ENCODE peak calls at places on chromosome 10, in nine cellular contexts. L is GM23248, H is neural progenitor cell, S is PC-3, N is OCI-LY7, W is MM.1S, A is HCT116, E is GM23338, Q is SK-N-SH. U is an unnamed sample.

GRCh38 chr10:70328987-70329386 is 45.2 kb upstream of the NPFFR1 start:
- DNase-seq in A (no peak), E (no peak), S (peak), Q (no peak), H (no peak), N (no peak), L (peak), W (no peak), U (no peak)

GRCh38 chr10:86520871-86521619 is 547 bp downstream of the WAPL start:
- DNase-seq in E (peak), N (peak), A (peak), L (peak), S (peak), H (peak), W (peak), Q (peak), U (peak)

GRCh38 chr10:99676435-99676834 is 17.1 kb downstream of the ENTPD7 start:
- DNase-seq in N (no peak), A (no peak), W (no peak), H (no peak), S (no peak), E (no peak), Q (no peak), L (peak), U (no peak)

GRCh38 chr10:131429942-131430341 is 118.4 kb upstream of the TCERG1L start:
- DNase-seq in E (no peak), L (no peak), H (no peak), Q (peak), A (no peak), N (no peak), W (no peak), S (no peak), U (no peak)

GRCh38 chr10:48978318-48978717 is 38.7 kb upstream of the LRRC18 start:
- DNase-seq in E (no peak), S (no peak), N (no peak), A (no peak), H (no peak), W (no peak), L (no peak), Q (no peak), U (no peak)

GRCh38 chr10:79259834-79260233 is 87.4 kb upstream of the PPIF start:
- DNase-seq in N (no peak), H (no peak), A (no peak), W (peak), Q (no peak), L (no peak), S (no peak), E (no peak), U (no peak)

GRCh38 chr10:44564801-44565200 is 179.9 kb upstream of the CXCL12 start:
- DNase-seq in Q (no peak), H (no peak), W (no peak), A (no peak), N (no peak), L (no peak), E (no peak), S (no peak), U (no peak)

GRCh38 chr10:3048114-3049019 is 19.0 kb upstream of the PFKP start:
- DNase-seq in Q (no peak), N (no peak), E (no peak), S (no peak), A (no peak), H (peak), W (no peak), L (peak), U (no peak)

GRCh38 chr10:3924344-3924743 is 139.3 kb upstream of the KLF6 start:
- DNase-seq in A (no peak), L (peak), Q (no peak), N (no peak), W (no peak), H (no peak), E (no peak), S (peak), U (no peak)

GRCh38 chr10:8817303-8817702 is 762.8 kb downstream of the GATA3 start:
- DNase-seq in Q (peak), H (no peak), E (no peak), A (no peak), W (no peak), L (no peak), S (no peak), N (no peak), U (no peak)

GRCh38 chr10:79239275-79239779 is 107.9 kb upstream of the PPIF start:
- DNase-seq in H (peak), E (peak), S (peak), L (peak), A (no peak), N (no peak), Q (peak), W (no peak), U (peak)

GRCh38 chr10:133093291-133093690 is 5.6 kb downstream of the ADGRA1 start:
- DNase-seq in W (no peak), L (no peak), H (no peak), A (no peak), E (no peak), S (no peak), Q (no peak), N (no peak), U (no peak)

GRCh38 chr10:100907175-100907574 is 5.6 kb upstream of the SLF2 start:
- DNase-seq in N (no peak), Q (no peak), H (no peak), W (no peak), A (no peak), L (no peak), S (no peak), E (no peak), U (no peak)

GRCh38 chr10:7560519-7560918 is 106.2 kb downstream of the ITIH5 start:
- DNase-seq in W (no peak), H (no peak), L (peak), S (no peak), Q (no peak), E (no peak), N (no peak), A (no peak), U (no peak)

GRCh38 chr10:121158988-121159579 is 307.9 kb downstream of the WDR11 start:
- DNase-seq in E (no peak), L (no peak), Q (no peak), A (peak), W (no peak), N (no peak), H (no peak), S (peak), U (peak)

GRCh38 chr10:88853155-88853554 is 1.5 kb upstream of the ANKRD22 start:
- DNase-seq in H (no peak), A (no peak), Q (no peak), L (no peak), W (no peak), E (no peak), N (no peak), S (no peak), U (no peak)

GRCh38 chr10:30550967-30551815 is 78.4 kb downstream of the LYZL2 start:
- DNase-seq in N (no peak), A (no peak), S (no peak), L (no peak), H (no peak), W (no peak), E (no peak), Q (no peak), U (no peak)

GRCh38 chr10:70265032-70265689 is 18.6 kb downstream of the NPFFR1 start:
- DNase-seq in N (peak), W (peak), L (no peak), S (peak), H (peak), E (peak), Q (peak), A (peak), U (peak)

GRCh38 chr10:88489107-88489506 is 94.0 kb downstream of the RNLS start:
- DNase-seq in H (no peak), W (peak), L (no peak), N (no peak), Q (no peak), S (no peak), E (no peak), A (no peak), U (no peak)

GRCh38 chr10:113003032-113003431 is 53.0 kb downstream of the TCF7L2 start:
- DNase-seq in H (no peak), Q (no peak), E (no peak), L (no peak), N (no peak), A (no peak), S (no peak), W (no peak), U (no peak)

GRCh38 chr10:7117177-7117799 is 293.5 kb downstream of the SFMBT2 start:
- DNase-seq in W (no peak), L (no peak), S (no peak), H (no peak), A (no peak), E (no peak), N (no peak), Q (no peak), U (no peak)

GRCh38 chr10:26326874-26327273 is 110.3 kb downstream of the GAD2 start:
- DNase-seq in S (no peak), Q (no peak), E (no peak), N (no peak), L (no peak), A (no peak), H (no peak), W (no peak), U (no peak)

GRCh38 chr10:44965651-44966097 is 6.1 kb downstream of the RASSF4 start:
- DNase-seq in Q (no peak), W (no peak), L (no peak), E (no peak), A (no peak), N (no peak), S (no peak), H (no peak), U (no peak)

GRCh38 chr10:57692255-57692980 is 575.3 kb downstream of the IPMK start:
- DNase-seq in L (peak), A (no peak), N (no peak), H (no peak), E (peak), W (no peak), Q (no peak), S (peak), U (peak)

GRCh38 chr10:6053303-6053702 is 8.9 kb downstream of the IL2RA start:
- DNase-seq in S (no peak), Q (no peak), N (no peak), L (no peak), W (no peak), H (no peak), E (no peak), A (no peak), U (no peak)

GRCh38 chr10:6053816-6054581 is 8.2 kb downstream of the IL2RA start:
- DNase-seq in N (no peak), S (no peak), A (no peak), E (no peak), H (no peak), W (no peak), Q (no peak), L (no peak), U (peak)

GRCh38 chr10:6050801-6051445 is 11.2 kb downstream of the IL2RA start:
- DNase-seq in W (peak), N (peak), E (peak), L (peak), A (no peak), S (peak), Q (peak), H (no peak), U (peak)

GRCh38 chr10:6054884-6055283 is 7.3 kb downstream of the IL2RA start:
- DNase-seq in H (no peak), L (no peak), Q (no peak), W (no peak), A (no peak), E (no peak), N (no peak), S (no peak), U (no peak)

DNA sequence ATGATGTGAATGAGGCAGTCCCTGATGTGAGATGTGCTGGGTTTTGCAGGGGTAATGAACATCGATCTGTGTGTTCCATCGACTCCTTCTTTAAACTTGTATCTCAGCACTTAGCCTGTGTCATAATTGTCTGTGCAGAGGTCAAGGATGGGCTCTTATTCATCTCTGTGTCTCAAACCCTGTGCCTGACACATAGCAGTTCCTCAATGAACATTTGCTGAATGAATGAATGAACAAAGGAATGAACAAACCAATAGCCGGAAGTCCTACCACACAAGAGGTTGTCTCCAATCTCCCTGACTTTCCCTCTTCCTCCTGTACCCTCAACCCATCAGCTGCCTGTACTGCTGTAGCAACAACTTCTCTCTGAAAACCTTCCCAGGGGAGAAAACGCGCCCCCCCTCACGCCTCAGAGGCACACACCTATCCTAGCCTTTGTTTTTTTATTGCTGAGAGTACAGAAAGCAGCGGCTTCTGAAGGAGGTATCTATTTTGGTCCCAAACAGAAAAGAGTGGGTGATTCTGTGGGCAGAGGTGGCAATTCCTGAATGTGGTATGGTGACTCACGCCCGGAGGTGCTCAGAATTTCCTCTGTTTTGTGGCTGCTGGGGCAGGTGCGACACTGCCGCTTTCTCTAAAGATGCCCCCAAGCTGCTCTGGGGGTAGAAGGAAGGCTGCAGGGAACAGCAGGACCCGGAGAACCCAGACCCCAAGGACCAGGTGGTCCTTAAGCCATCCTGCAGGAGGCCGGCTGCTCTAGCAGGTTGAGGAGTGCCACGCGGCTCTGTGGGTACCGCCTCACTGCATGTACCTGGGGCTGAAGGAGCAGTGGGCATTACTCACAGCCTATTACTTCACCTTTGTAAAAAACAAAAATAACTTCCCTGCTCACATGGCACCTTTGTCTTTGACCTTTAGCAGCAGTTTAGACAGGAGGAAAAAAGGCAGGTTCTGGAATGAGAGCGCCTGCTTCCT is 9.6 kb downstream of the IL2RA start:
- DNase-seq in E (no peak), A (no peak), L (no peak), H (no peak), N (peak), Q (no peak), W (peak), S (peak), U (no peak)
- TF ChIP-seq EZH2phosphoT487 in E (no peak), A (no peak), L (no peak), H (no peak), N (no peak), Q (no peak), W (no peak), S (no peak), U (no peak)

GRCh38 chr10:23067939-23068775 is 27.2 kb upstream of the MSRB2 start:
- DNase-seq in N (peak), H (peak), L (peak), A (peak), S (peak), E (peak), Q (peak), W (peak), U (peak)
- H3K4me2 ChIP-seq in N (no peak), H (no peak), L (no peak), A (no peak), S (no peak), E (no peak), Q (no peak), W (no peak), U (no peak)

DNA sequence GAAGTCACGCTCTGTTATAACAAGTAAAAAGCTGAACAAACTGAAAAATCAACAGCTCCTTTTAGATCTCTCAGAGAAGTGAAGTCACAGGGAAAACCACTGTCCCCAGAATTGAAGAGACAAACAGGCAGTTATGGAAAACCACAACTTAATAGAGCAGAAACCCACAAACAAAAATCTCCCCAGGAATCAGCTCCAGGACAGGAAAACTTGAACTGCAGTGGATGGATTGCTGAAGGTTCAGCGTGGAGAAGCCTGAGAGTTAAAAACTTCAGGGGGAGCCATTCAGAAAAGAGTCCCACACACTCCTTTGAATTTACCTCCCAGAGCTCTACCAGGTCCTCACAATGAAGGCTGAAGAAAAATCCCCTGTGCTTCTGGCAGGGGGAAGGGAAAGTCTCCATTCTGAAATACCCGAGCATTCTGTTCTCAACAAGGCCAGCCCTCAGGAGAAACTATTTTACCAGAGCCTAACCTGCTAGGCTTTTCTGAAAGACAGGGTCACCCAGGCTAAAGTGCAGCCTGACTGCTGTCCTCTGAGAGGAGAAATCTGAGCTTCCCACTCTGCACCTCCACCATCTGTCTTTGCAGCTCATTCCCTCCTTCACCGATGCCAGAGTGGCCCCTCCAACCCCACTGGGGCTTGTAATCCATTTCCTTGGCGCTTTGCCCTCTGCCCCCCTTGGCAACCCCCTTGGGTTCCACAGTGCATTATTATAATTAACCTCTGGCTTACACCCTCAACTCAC is 65.0 kb upstream of the CCNY start:
- DNase-seq in E (no peak), H (peak), A (no peak), S (no peak), L (no peak), Q (no peak), N (no peak), W (no peak), U (no peak)
- TF ChIP-seq EZH2phosphoT487 in E (no peak), H (no peak), A (no peak), S (no peak), L (no peak), Q (no peak), N (no peak), W (no peak), U (no peak)

GRCh38 chr10:15325243-15326002 is 45.7 kb downstream of the FAM171A1 start:
- DNase-seq in Q (no peak), A (peak), L (peak), S (peak), N (no peak), W (no peak), E (no peak), H (no peak), U (no peak)
- H3K4me2 ChIP-seq in Q (no peak), A (peak), L (peak), S (peak), N (no peak), W (no peak), E (no peak), H (no peak), U (no peak)

GRCh38 chr10:46030091-46030937 is at the start of gene NCOA4:
- DNase-seq in N (peak), A (peak), L (peak), E (peak), H (peak), W (peak), Q (peak), S (peak), U (peak)

GRCh38 chr10:46037107-46037900 is 6.9 kb upstream of the NCOA4 start:
- DNase-seq in Q (no peak), L (no peak), S (no peak), H (no peak), E (no peak), N (no peak), A (no peak), W (no peak), U (no peak)

GRCh38 chr10:46031648-46032532 is 1.5 kb upstream of the NCOA4 start:
- DNase-seq in W (no peak), Q (no peak), L (no peak), A (no peak), H (no peak), N (no peak), S (no peak), E (no peak), U (peak)

GRCh38 chr10:46035923-46036849 is 5.8 kb upstream of the NCOA4 start:
- DNase-seq in E (peak), W (no peak), L (no peak), S (no peak), A (no peak), Q (no peak), H (no peak), N (no peak), U (no peak)

DNA sequence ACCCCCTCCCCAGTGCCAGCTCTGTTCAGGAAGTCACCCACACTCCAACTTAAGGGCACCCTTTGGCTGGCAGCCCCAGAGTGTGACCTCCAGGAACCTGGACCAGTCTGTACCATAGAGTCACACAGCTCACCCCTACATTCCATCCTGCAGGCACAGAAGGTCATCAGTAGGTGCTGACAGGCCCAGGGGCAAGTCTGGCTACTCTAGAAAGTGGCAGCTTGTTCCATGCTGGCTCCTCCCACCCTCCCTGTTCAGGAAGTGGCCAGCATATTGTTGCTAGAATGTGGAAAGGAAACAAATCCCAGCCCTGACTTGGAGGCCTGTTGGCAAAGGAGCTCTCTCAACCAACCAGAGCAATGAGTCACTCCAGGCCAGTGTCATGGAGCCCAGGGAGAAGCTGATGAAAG is 3.2 kb upstream of the NCOA4 start:
- DNase-seq in E (no peak), S (peak), N (no peak), Q (no peak), L (peak), A (no peak), H (no peak), W (no peak), U (peak)
- TF ChIP-seq EZH2phosphoT487 in E (no peak), S (no peak), N (no peak), Q (no peak), L (no peak), A (no peak), H (no peak), W (no peak), U (no peak)

DNA sequence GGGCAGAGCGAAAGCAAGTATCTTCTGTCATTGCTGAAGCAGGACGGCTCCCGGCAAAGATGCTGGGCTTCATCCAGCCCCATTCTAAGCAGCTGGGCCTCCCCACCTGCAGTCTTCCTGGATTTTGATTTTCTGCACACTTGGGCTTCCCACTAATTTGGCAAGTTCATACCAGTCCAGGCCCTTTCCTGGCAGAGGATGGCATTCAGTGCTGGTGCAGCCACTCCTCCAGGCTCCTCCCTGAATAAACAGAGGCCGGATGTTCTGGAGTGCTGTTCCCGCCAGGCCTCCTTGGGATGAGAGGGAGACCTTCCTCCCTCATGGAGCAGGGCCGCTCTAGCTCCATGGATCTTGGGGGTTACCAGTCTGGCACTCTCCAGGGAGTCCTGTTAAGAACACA is 3.4 kb downstream of the BAG3 start:
- DNase-seq in Q (no peak), S (peak), A (no peak), E (no peak), N (no peak), W (no peak), L (peak), H (no peak), U (no peak)
- H3K4me2 ChIP-seq in Q (peak), S (peak), A (no peak), E (no peak), N (no peak), W (no peak), L (peak), H (no peak), U (peak)

GRCh38 chr10:71802715-71803488 is 29.6 kb upstream of the VSIR start:
- DNase-seq in W (no peak), Q (no peak), N (no peak), H (no peak), L (no peak), A (no peak), E (no peak), S (no peak), U (no peak)

GRCh38 chr10:71799112-71799511 is 25.8 kb upstream of the VSIR start:
- DNase-seq in W (no peak), A (no peak), H (no peak), S (no peak), Q (no peak), N (no peak), L (no peak), E (no peak), U (no peak)

GRCh38 chr10:71799785-71800453 is 26.6 kb upstream of the VSIR start:
- DNase-seq in N (no peak), A (no peak), E (no peak), S (no peak), H (no peak), L (no peak), W (no peak), Q (no peak), U (peak)

GRCh38 chr10:71802235-71802634 is 28.9 kb upstream of the VSIR start:
- DNase-seq in A (no peak), H (no peak), N (no peak), S (no peak), W (no peak), Q (no peak), E (no peak), L (no peak), U (no peak)

GRCh38 chr10:71801357-71801756 is 28.0 kb upstream of the VSIR start:
- DNase-seq in N (peak), W (no peak), E (no peak), S (no peak), L (no peak), A (no peak), H (no peak), Q (no peak), U (no peak)
- TF ChIP-seq EZH2phosphoT487 in N (no peak), W (no peak), E (no peak), S (no peak), L (no peak), A (no peak), H (no peak), Q (no peak), U (no peak)

U was measured in hepatocyte.